ENCODE peak calls at places on chromosomes 4 and X, in ten cellular contexts. One of them, this sample, is unnamed.
A peak's percentile ranks its signal among the peaks of the same experiment; 100 is the strongest.

GRCh38 chr4:187108846-187109245 is 385.2 kb upstream of the FAT1 start:
- DNase-seq in fibroblast of gingiva: no peak
- DNase-seq in COR-L47: no peak
- DNase-seq in osteocyte: no peak
- DNase-seq in nephron progenitor cell: no peak
- DNase-seq in naive thymus-derived CD8-positive, alpha-beta T cell: no peak
- DNase-seq in transverse colon: no peak
- DNase-seq in SK-MEL-5: no peak
- DNase-seq in fibroblast of villous mesenchyme: no peak
- DNase-seq in GM10248: no peak
- DNase-seq in this sample: no peak

GRCh38 chr4:175536852-175537453 is 275.1 kb downstream of the GPM6A start:
- DNase-seq in fibroblast of villous mesenchyme: peak; percentile 40
- DNase-seq in COR-L47: peak; percentile 63
- DNase-seq in osteocyte: no peak
- DNase-seq in GM10248: peak; percentile 20
- DNase-seq in naive thymus-derived CD8-positive, alpha-beta T cell: no peak
- DNase-seq in SK-MEL-5: peak; percentile 81
- DNase-seq in fibroblast of gingiva: peak; percentile 29
- DNase-seq in transverse colon: no peak
- DNase-seq in nephron progenitor cell: peak; percentile 6
- DNase-seq in this sample: peak; percentile 66

GRCh38 chr4:73731968-73732610 is 8.3 kb upstream of the CXCL8 start:
- DNase-seq in transverse colon: no peak
- DNase-seq in COR-L47: no peak
- DNase-seq in nephron progenitor cell: no peak
- DNase-seq in fibroblast of gingiva: peak; percentile 70
- DNase-seq in naive thymus-derived CD8-positive, alpha-beta T cell: no peak
- DNase-seq in osteocyte: no peak
- DNase-seq in SK-MEL-5: no peak
- DNase-seq in fibroblast of villous mesenchyme: peak; percentile 32
- DNase-seq in GM10248: no peak
- DNase-seq in this sample: no peak

GRCh38 chr4:99459546-99460042 is 24.5 kb upstream of the ADH7 start:
- DNase-seq in osteocyte: no peak
- DNase-seq in naive thymus-derived CD8-positive, alpha-beta T cell: no peak
- DNase-seq in transverse colon: no peak
- DNase-seq in nephron progenitor cell: no peak
- DNase-seq in COR-L47: no peak
- DNase-seq in fibroblast of villous mesenchyme: no peak
- DNase-seq in SK-MEL-5: no peak
- DNase-seq in fibroblast of gingiva: no peak
- DNase-seq in GM10248: no peak
- DNase-seq in this sample: no peak

GRCh38 chrX:53939127-53939526 is 105.1 kb downstream of the PHF8 start:
- DNase-seq in naive thymus-derived CD8-positive, alpha-beta T cell: no peak
- DNase-seq in nephron progenitor cell: no peak
- DNase-seq in osteocyte: no peak
- DNase-seq in transverse colon: no peak
- DNase-seq in SK-MEL-5: no peak
- DNase-seq in GM10248: no peak
- DNase-seq in COR-L47: no peak
- DNase-seq in fibroblast of villous mesenchyme: no peak
- DNase-seq in fibroblast of gingiva: no peak
- DNase-seq in this sample: no peak

GRCh38 chr4:155758500-155759371 is at the start of gene GUCY1B1:
- DNase-seq in fibroblast of gingiva: peak; percentile 95
- DNase-seq in nephron progenitor cell: peak; percentile 85
- DNase-seq in GM10248: peak; percentile 97
- DNase-seq in osteocyte: peak; percentile 97
- DNase-seq in transverse colon: peak; percentile 81
- DNase-seq in SK-MEL-5: peak; percentile 41
- DNase-seq in fibroblast of villous mesenchyme: peak; percentile 89
- DNase-seq in naive thymus-derived CD8-positive, alpha-beta T cell: peak; percentile 49
- DNase-seq in COR-L47: peak; percentile 77
- DNase-seq in this sample: peak; percentile 96

GRCh38 chr4:15003891-15004700 is 1.8 kb downstream of the CPEB2 start:
- DNase-seq in nephron progenitor cell: peak; percentile 63
- DNase-seq in fibroblast of gingiva: no peak
- DNase-seq in naive thymus-derived CD8-positive, alpha-beta T cell: peak; percentile 57
- DNase-seq in GM10248: peak; percentile 30
- DNase-seq in transverse colon: peak; percentile 45
- DNase-seq in osteocyte: peak; percentile 83
- DNase-seq in fibroblast of villous mesenchyme: no peak
- DNase-seq in COR-L47: peak; percentile 22
- DNase-seq in SK-MEL-5: no peak
- DNase-seq in this sample: no peak

GRCh38 chr4:108172780-108173598 is 4.3 kb upstream of the LEF1 start:
- DNase-seq in SK-MEL-5: peak; percentile 37
- DNase-seq in COR-L47: peak; percentile 82
- DNase-seq in transverse colon: peak; percentile 50
- DNase-seq in nephron progenitor cell: peak; percentile 76
- DNase-seq in osteocyte: no peak
- DNase-seq in fibroblast of villous mesenchyme: peak; percentile 27
- DNase-seq in GM10248: peak; percentile 73
- DNase-seq in naive thymus-derived CD8-positive, alpha-beta T cell: peak; percentile 77
- DNase-seq in fibroblast of gingiva: peak; percentile 3
- DNase-seq in this sample: peak; percentile 26

GRCh38 chr4:6962211-6963041 is 52.8 kb downstream of the TBC1D14 start:
- DNase-seq in fibroblast of gingiva: no peak
- DNase-seq in naive thymus-derived CD8-positive, alpha-beta T cell: no peak
- DNase-seq in COR-L47: peak; percentile 84
- DNase-seq in nephron progenitor cell: no peak
- DNase-seq in transverse colon: no peak
- DNase-seq in GM10248: peak; percentile 14
- DNase-seq in fibroblast of villous mesenchyme: no peak
- DNase-seq in SK-MEL-5: peak; percentile 53
- DNase-seq in osteocyte: peak; percentile 81
- DNase-seq in this sample: no peak

GRCh38 chr4:166091146-166091545 is 218.1 kb downstream of the TLL1 start:
- DNase-seq in SK-MEL-5: no peak
- DNase-seq in nephron progenitor cell: no peak
- DNase-seq in COR-L47: peak; percentile 55
- DNase-seq in GM10248: no peak
- DNase-seq in osteocyte: no peak
- DNase-seq in transverse colon: no peak
- DNase-seq in fibroblast of gingiva: peak; percentile 8
- DNase-seq in naive thymus-derived CD8-positive, alpha-beta T cell: no peak
- DNase-seq in fibroblast of villous mesenchyme: no peak
- DNase-seq in this sample: peak; percentile 3

GRCh38 chr4:127759228-127759820 is 22.8 kb upstream of the HSPA4L start:
- DNase-seq in osteocyte: no peak
- DNase-seq in COR-L47: no peak
- DNase-seq in naive thymus-derived CD8-positive, alpha-beta T cell: no peak
- DNase-seq in transverse colon: no peak
- DNase-seq in fibroblast of gingiva: no peak
- DNase-seq in fibroblast of villous mesenchyme: no peak
- DNase-seq in nephron progenitor cell: no peak
- DNase-seq in GM10248: no peak
- DNase-seq in SK-MEL-5: no peak
- DNase-seq in this sample: no peak

GRCh38 chrX:33465137-33465536 is 253.8 kb upstream of the DMD start:
- DNase-seq in fibroblast of gingiva: no peak
- DNase-seq in nephron progenitor cell: no peak
- DNase-seq in SK-MEL-5: peak; percentile 1
- DNase-seq in transverse colon: no peak
- DNase-seq in naive thymus-derived CD8-positive, alpha-beta T cell: no peak
- DNase-seq in fibroblast of villous mesenchyme: no peak
- DNase-seq in COR-L47: no peak
- DNase-seq in osteocyte: no peak
- DNase-seq in GM10248: no peak
- DNase-seq in this sample: no peak

GRCh38 chr4:40325406-40326019 is 9.6 kb upstream of the CHRNA9 start:
- DNase-seq in GM10248: peak; percentile 83
- DNase-seq in nephron progenitor cell: peak; percentile 49
- DNase-seq in naive thymus-derived CD8-positive, alpha-beta T cell: peak; percentile 70
- DNase-seq in osteocyte: no peak
- DNase-seq in COR-L47: peak; percentile 69
- DNase-seq in fibroblast of villous mesenchyme: peak; percentile 76
- DNase-seq in transverse colon: peak; percentile 37
- DNase-seq in fibroblast of gingiva: peak; percentile 69
- DNase-seq in SK-MEL-5: peak; percentile 76
- DNase-seq in this sample: peak; percentile 80

GRCh38 chrX:19571708-19572107 is 56.4 kb upstream of the MAP3K15 start:
- DNase-seq in fibroblast of villous mesenchyme: no peak
- DNase-seq in naive thymus-derived CD8-positive, alpha-beta T cell: no peak
- DNase-seq in SK-MEL-5: no peak
- DNase-seq in COR-L47: no peak
- DNase-seq in osteocyte: no peak
- DNase-seq in nephron progenitor cell: no peak
- DNase-seq in GM10248: no peak
- DNase-seq in fibroblast of gingiva: no peak
- DNase-seq in transverse colon: no peak
- DNase-seq in this sample: no peak

GRCh38 chr4:122577808-122578781 is 42.8 kb downstream of the IL21 start:
- DNase-seq in transverse colon: peak; percentile 43
- DNase-seq in nephron progenitor cell: peak; percentile 51
- DNase-seq in fibroblast of gingiva: no peak
- DNase-seq in osteocyte: no peak
- DNase-seq in SK-MEL-5: peak; percentile 68
- DNase-seq in fibroblast of villous mesenchyme: peak; percentile 36
- DNase-seq in GM10248: peak; percentile 57
- DNase-seq in COR-L47: peak; percentile 55
- DNase-seq in naive thymus-derived CD8-positive, alpha-beta T cell: peak; percentile 61
- DNase-seq in this sample: peak; percentile 64

GRCh38 chr4:77817304-77818076 is 1.7 kb downstream of the CNOT6L start:
- DNase-seq in fibroblast of gingiva: no peak
- DNase-seq in fibroblast of villous mesenchyme: peak; percentile 3
- DNase-seq in SK-MEL-5: peak; percentile 10
- DNase-seq in naive thymus-derived CD8-positive, alpha-beta T cell: no peak
- DNase-seq in nephron progenitor cell: no peak
- DNase-seq in osteocyte: no peak
- DNase-seq in GM10248: no peak
- DNase-seq in COR-L47: no peak
- DNase-seq in transverse colon: peak; percentile 38
- DNase-seq in this sample: peak; percentile 3

GRCh38 chr4:186723207-186724047 is at the start of gene FAT1:
- DNase-seq in transverse colon: peak; percentile 71
- DNase-seq in GM10248: no peak
- DNase-seq in naive thymus-derived CD8-positive, alpha-beta T cell: no peak
- DNase-seq in SK-MEL-5: peak; percentile 59
- DNase-seq in osteocyte: peak; percentile 92
- DNase-seq in fibroblast of villous mesenchyme: peak; percentile 87
- DNase-seq in fibroblast of gingiva: peak; percentile 89
- DNase-seq in COR-L47: no peak
- DNase-seq in nephron progenitor cell: peak; percentile 82
- DNase-seq in this sample: peak; percentile 84

GRCh38 chr4:907691-908437 is 24.3 kb downstream of the GAK start:
- DNase-seq in fibroblast of villous mesenchyme: peak; percentile 57
- DNase-seq in naive thymus-derived CD8-positive, alpha-beta T cell: no peak
- DNase-seq in osteocyte: no peak
- DNase-seq in SK-MEL-5: no peak
- DNase-seq in nephron progenitor cell: no peak
- DNase-seq in GM10248: no peak
- DNase-seq in fibroblast of gingiva: no peak
- DNase-seq in transverse colon: no peak
- DNase-seq in COR-L47: no peak
- DNase-seq in this sample: peak; percentile 62

GRCh38 chr4:123244233-123244632 is 152.4 kb upstream of the SPRY1 start:
- DNase-seq in naive thymus-derived CD8-positive, alpha-beta T cell: no peak
- DNase-seq in fibroblast of gingiva: peak; percentile 69
- DNase-seq in osteocyte: no peak
- DNase-seq in COR-L47: no peak
- DNase-seq in transverse colon: peak; percentile 20
- DNase-seq in GM10248: no peak
- DNase-seq in SK-MEL-5: peak; percentile 48
- DNase-seq in fibroblast of villous mesenchyme: peak; percentile 44
- DNase-seq in nephron progenitor cell: no peak
- DNase-seq in this sample: peak; percentile 55

GRCh38 chr4:96677499-96677898 is 837.6 kb downstream of the PDHA2 start:
- DNase-seq in fibroblast of villous mesenchyme: peak; percentile 33
- DNase-seq in nephron progenitor cell: no peak
- DNase-seq in fibroblast of gingiva: no peak
- DNase-seq in GM10248: no peak
- DNase-seq in SK-MEL-5: no peak
- DNase-seq in COR-L47: no peak
- DNase-seq in transverse colon: no peak
- DNase-seq in osteocyte: no peak
- DNase-seq in naive thymus-derived CD8-positive, alpha-beta T cell: no peak
- DNase-seq in this sample: peak; percentile 45

GRCh38 chr4:168257663-168258235 is 60.8 kb downstream of the DDX60 start:
- DNase-seq in SK-MEL-5: no peak
- DNase-seq in naive thymus-derived CD8-positive, alpha-beta T cell: no peak
- DNase-seq in transverse colon: no peak
- DNase-seq in osteocyte: no peak
- DNase-seq in GM10248: no peak
- DNase-seq in COR-L47: no peak
- DNase-seq in fibroblast of villous mesenchyme: no peak
- DNase-seq in fibroblast of gingiva: no peak
- DNase-seq in nephron progenitor cell: no peak
- DNase-seq in this sample: no peak

GRCh38 chr4:48420172-48420571 is 63.0 kb upstream of the SLC10A4 start:
- DNase-seq in SK-MEL-5: no peak
- DNase-seq in transverse colon: no peak
- DNase-seq in nephron progenitor cell: no peak
- DNase-seq in osteocyte: no peak
- DNase-seq in fibroblast of villous mesenchyme: no peak
- DNase-seq in GM10248: no peak
- DNase-seq in COR-L47: no peak
- DNase-seq in naive thymus-derived CD8-positive, alpha-beta T cell: no peak
- DNase-seq in fibroblast of gingiva: no peak
- DNase-seq in this sample: no peak

GRCh38 chrX:105975382-105975781 is 63.1 kb downstream of the SERPINA7 start:
- DNase-seq in COR-L47: no peak
- DNase-seq in osteocyte: no peak
- DNase-seq in fibroblast of villous mesenchyme: peak; percentile 6
- DNase-seq in transverse colon: no peak
- DNase-seq in nephron progenitor cell: no peak
- DNase-seq in GM10248: no peak
- DNase-seq in SK-MEL-5: peak; percentile 29
- DNase-seq in fibroblast of gingiva: no peak
- DNase-seq in naive thymus-derived CD8-positive, alpha-beta T cell: no peak
- DNase-seq in this sample: peak; percentile 42

GRCh38 chr4:166195101-166195500 is 322.1 kb downstream of the TLL1 start:
- DNase-seq in naive thymus-derived CD8-positive, alpha-beta T cell: no peak
- DNase-seq in transverse colon: no peak
- DNase-seq in osteocyte: no peak
- DNase-seq in fibroblast of gingiva: no peak
- DNase-seq in fibroblast of villous mesenchyme: no peak
- DNase-seq in COR-L47: no peak
- DNase-seq in SK-MEL-5: no peak
- DNase-seq in nephron progenitor cell: no peak
- DNase-seq in GM10248: no peak
- DNase-seq in this sample: peak; percentile 6

GRCh38 chrX:11472879-11473278 is 179.7 kb downstream of the AMELX start:
- DNase-seq in COR-L47: no peak
- DNase-seq in GM10248: no peak
- DNase-seq in fibroblast of villous mesenchyme: no peak
- DNase-seq in fibroblast of gingiva: peak; percentile 75
- DNase-seq in osteocyte: no peak
- DNase-seq in transverse colon: no peak
- DNase-seq in SK-MEL-5: no peak
- DNase-seq in naive thymus-derived CD8-positive, alpha-beta T cell: no peak
- DNase-seq in nephron progenitor cell: no peak
- DNase-seq in this sample: peak; percentile 83

GRCh38 chrX:87067795-87068194 is 449.8 kb upstream of the KLHL4 start:
- DNase-seq in SK-MEL-5: no peak
- DNase-seq in naive thymus-derived CD8-positive, alpha-beta T cell: no peak
- DNase-seq in osteocyte: no peak
- DNase-seq in fibroblast of villous mesenchyme: no peak
- DNase-seq in transverse colon: no peak
- DNase-seq in GM10248: no peak
- DNase-seq in fibroblast of gingiva: no peak
- DNase-seq in COR-L47: no peak
- DNase-seq in nephron progenitor cell: no peak
- DNase-seq in this sample: no peak

GRCh38 chr4:20416800-20417199 is 165.1 kb downstream of the SLIT2 start:
- DNase-seq in fibroblast of gingiva: no peak
- DNase-seq in naive thymus-derived CD8-positive, alpha-beta T cell: no peak
- DNase-seq in COR-L47: no peak
- DNase-seq in GM10248: no peak
- DNase-seq in SK-MEL-5: no peak
- DNase-seq in fibroblast of villous mesenchyme: no peak
- DNase-seq in osteocyte: no peak
- DNase-seq in nephron progenitor cell: no peak
- DNase-seq in transverse colon: no peak
- DNase-seq in this sample: no peak

GRCh38 chr4:4529412-4529811 is 12.4 kb downstream of the STX18 start:
- DNase-seq in SK-MEL-5: no peak
- DNase-seq in naive thymus-derived CD8-positive, alpha-beta T cell: no peak
- DNase-seq in fibroblast of villous mesenchyme: no peak
- DNase-seq in GM10248: no peak
- DNase-seq in osteocyte: no peak
- DNase-seq in fibroblast of gingiva: no peak
- DNase-seq in COR-L47: no peak
- DNase-seq in transverse colon: no peak
- DNase-seq in nephron progenitor cell: no peak
- DNase-seq in this sample: no peak